ENCODE peak calls at places on chromosomes 5 and 9, in nine cellular contexts. M is H1, Z is A549, W is WTC11, T is endothelial cell of umbilical vein, V is SK-N-SH, U is HepG2, R is K562, S is HCT116. C is an unnamed sample.

GRCh38 chr9:34451135-34451534 is 7.2 kb downstream of the FAM219A start:
- DNase-seq in Z (no peak), W (no peak), T (no peak), M (no peak), V (no peak), R (no peak), U (no peak), S (no peak), C (no peak)

GRCh38 chr9:19665146-19665863 is 123.5 kb downstream of the SLC24A2 start:
- DNase-seq in Z (no peak), M (no peak), V (no peak), U (no peak), W (no peak), R (no peak), T (no peak), S (no peak), C (no peak)

GRCh38 chr9:78892182-78892581 is 595.3 kb downstream of the PSAT1 start:
- DNase-seq in V (no peak), Z (no peak), W (no peak), U (no peak), S (no peak), M (no peak), T (no peak), R (no peak), C (no peak)

GRCh38 chr5:168076561-168076991 is 214.9 kb upstream of the WWC1 start:
- DNase-seq in M (peak), S (peak), V (peak), W (peak), Z (peak), T (no peak), R (peak), U (peak), C (peak)

GRCh38 chr9:99466787-99467186 is 244.7 kb downstream of the SEC61B start:
- DNase-seq in U (peak), S (no peak), W (no peak), Z (no peak), M (no peak), T (no peak), R (no peak), V (no peak), C (no peak)

GRCh38 chr9:28720746-28721145 is 1147.5 kb upstream of the C9orf72 start:
- DNase-seq in S (no peak), V (no peak), T (no peak), M (no peak), W (no peak), R (no peak), Z (no peak), U (no peak), C (no peak)

GRCh38 chr9:17269799-17270198 is 135.0 kb downstream of the CNTLN start:
- DNase-seq in W (no peak), M (no peak), S (no peak), V (no peak), U (no peak), R (no peak), Z (no peak), T (no peak), C (no peak)

GRCh38 chr9:135920973-135921585 is 13.7 kb upstream of the CAMSAP1 start:
- DNase-seq in W (no peak), Z (no peak), T (no peak), U (no peak), M (no peak), S (no peak), V (no peak), R (no peak), C (no peak)

GRCh38 chr5:172743112-172743959 is 27.7 kb downstream of the DUSP1 start:
- DNase-seq in T (peak), Z (no peak), W (no peak), V (no peak), S (no peak), U (no peak), M (no peak), R (no peak), C (no peak)

GRCh38 chr9:77455312-77455927 is 192.7 kb downstream of the GNA14 start:
- DNase-seq in M (peak), V (no peak), T (peak), R (peak), S (peak), Z (peak), W (peak), U (peak), C (peak)

GRCh38 chr5:584846-585245 is 27.3 kb upstream of the CEP72 start:
- DNase-seq in Z (no peak), W (no peak), U (no peak), R (no peak), M (no peak), S (no peak), V (no peak), T (no peak), C (no peak)

GRCh38 chr5:109275919-109276318 is 133.9 kb downstream of the PJA2 start:
- DNase-seq in W (no peak), V (no peak), R (no peak), U (no peak), T (no peak), S (no peak), Z (no peak), M (no peak), C (no peak)

GRCh38 chr9:87141124-87141523 is 193.8 kb upstream of the GAS1 start:
- DNase-seq in T (no peak), R (no peak), V (no peak), M (no peak), W (no peak), Z (no peak), U (no peak), S (no peak), C (no peak)

GRCh38 chr5:137282216-137282615 is 216.9 kb downstream of the SPOCK1 start:
- DNase-seq in U (no peak), V (no peak), S (no peak), T (peak), R (peak), Z (peak), M (no peak), W (no peak), C (no peak)

GRCh38 chr9:107019216-107019615 is 156.2 kb downstream of the ZNF462 start:
- DNase-seq in V (no peak), U (no peak), S (no peak), Z (no peak), M (no peak), R (no peak), W (no peak), T (no peak), C (no peak)

GRCh38 chr5:72036951-72037350 is 70.3 kb upstream of the MAP1B start:
- DNase-seq in W (no peak), T (no peak), Z (no peak), M (no peak), R (no peak), U (no peak), S (no peak), V (no peak), C (no peak)

GRCh38 chr9:117189121-117189520 is 225.7 kb downstream of the ASTN2 start:
- DNase-seq in W (no peak), V (no peak), T (no peak), S (no peak), R (no peak), Z (no peak), M (no peak), U (no peak), C (no peak)

GRCh38 chr5:145937432-145938250 is 1.3 kb downstream of the SH3RF2 start:
- DNase-seq in U (peak), S (peak), W (peak), T (no peak), Z (peak), R (no peak), M (peak), V (peak), C (peak)

GRCh38 chr5:113156271-113156878 is 179.8 kb downstream of the DCP2 start:
- DNase-seq in M (peak), W (no peak), R (no peak), U (no peak), Z (no peak), S (no peak), V (no peak), T (no peak), C (no peak)

GRCh38 chr9:94086468-94086867 is 2.2 kb downstream of the PTPDC1 start:
- DNase-seq in V (peak), W (no peak), R (no peak), M (no peak), U (no peak), T (peak), S (peak), Z (no peak), C (no peak)

GRCh38 chr5:140327589-140327988 is 18.8 kb downstream of the HBEGF start:
- DNase-seq in M (no peak), U (peak), W (no peak), Z (no peak), T (peak), S (no peak), V (no peak), R (no peak), C (peak)

GRCh38 chr9:84538879-84539278 is 130.7 kb upstream of the NTRK2 start:
- DNase-seq in Z (no peak), V (no peak), W (no peak), M (no peak), S (no peak), R (no peak), U (no peak), T (no peak), C (no peak)

GRCh38 chr9:115207003-115207837 is 89.3 kb upstream of the TNC start:
- DNase-seq in R (no peak), U (no peak), T (no peak), S (no peak), W (no peak), M (no peak), V (no peak), Z (no peak), C (no peak)

GRCh38 chr9:115200711-115201505 is 83.0 kb upstream of the TNC start:
- DNase-seq in V (no peak), W (no peak), M (no peak), R (no peak), Z (no peak), U (no peak), T (no peak), S (no peak), C (no peak)

GRCh38 chr9:115202181-115202580 is 84.2 kb upstream of the TNC start:
- DNase-seq in M (no peak), V (no peak), R (no peak), T (no peak), U (no peak), W (no peak), S (no peak), Z (no peak), C (no peak)

GRCh38 chr9:115204827-115205506 is 87.0 kb upstream of the TNC start:
- DNase-seq in M (no peak), Z (peak), S (no peak), T (no peak), R (no peak), U (no peak), W (no peak), V (no peak), C (peak)

GRCh38 chr9:115202960-115203751 is 85.2 kb upstream of the TNC start:
- DNase-seq in T (no peak), V (peak), R (no peak), U (no peak), M (no peak), W (no peak), Z (no peak), S (no peak), C (no peak)
- TF ChIP-seq MAX in T (no peak), V (no peak), R (no peak), U (no peak), M (no peak), W (no peak), Z (no peak), S (no peak), C (no peak)

DNA sequence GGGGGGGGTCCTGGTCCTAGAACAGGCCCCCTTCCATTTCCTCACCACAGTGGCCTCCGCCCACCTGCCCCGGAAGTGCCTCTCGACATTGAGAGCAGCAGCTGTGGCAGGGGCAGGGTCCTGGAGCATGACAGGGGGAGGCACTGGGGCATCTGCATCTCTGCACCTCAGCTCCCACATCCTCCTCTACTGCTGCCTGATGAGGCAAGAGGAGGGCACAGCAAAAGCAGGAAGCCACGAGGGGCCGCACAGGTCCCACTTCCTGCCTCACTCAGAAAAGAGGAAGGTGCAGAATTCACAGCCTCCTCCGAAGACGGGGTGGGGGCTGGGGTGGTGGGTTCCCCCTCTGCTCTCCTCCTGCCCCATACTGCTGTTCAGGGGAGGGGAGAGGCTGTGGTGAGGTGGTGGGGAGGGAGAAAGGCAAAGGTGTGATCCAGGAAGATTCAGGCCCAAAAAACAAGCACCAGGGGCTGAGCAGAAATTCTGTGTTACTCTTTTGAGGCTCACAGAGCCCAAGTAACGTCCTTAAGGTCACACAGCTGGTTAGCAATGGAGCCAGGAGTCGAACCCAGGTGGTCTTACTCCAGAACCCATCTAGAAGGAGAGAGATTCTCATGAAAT is 14.7 kb downstream of the AKNA start:
- DNase-seq in M (no peak), R (no peak), T (no peak), U (no peak), W (no peak), V (no peak), Z (no peak), S (no peak), C (peak)
- TF ChIP-seq MAX in M (no peak), R (peak), T (no peak), U (no peak), W (no peak), V (no peak), Z (no peak), S (no peak), C (peak)

GRCh38 chr5:92838253-92838652 is 742.8 kb downstream of the NR2F1-AS1 start:
- DNase-seq in M (no peak), T (no peak), U (peak), R (no peak), S (peak), Z (peak), V (no peak), W (no peak), C (no peak)
- TF ChIP-seq MAX in M (no peak), T (no peak), U (no peak), R (no peak), S (no peak), Z (no peak), V (no peak), W (no peak), C (no peak)

DNA sequence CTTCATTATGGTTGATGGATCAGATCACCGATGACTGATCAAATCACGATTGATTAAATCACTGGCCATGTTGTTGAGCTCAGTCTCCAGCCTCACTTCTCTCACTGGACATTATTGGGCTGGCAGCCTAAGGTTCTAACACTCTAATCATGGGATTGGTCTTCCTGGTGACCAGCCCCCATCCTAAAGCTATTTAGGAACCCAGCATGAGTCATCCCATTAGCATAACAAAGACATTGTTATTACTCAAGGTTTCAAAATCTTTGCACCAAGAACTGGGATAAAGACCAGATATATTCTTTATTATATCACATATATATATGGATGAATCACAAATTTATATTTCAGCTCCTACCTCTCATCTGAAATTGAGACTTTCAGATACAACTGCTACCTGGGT is 272.1 kb upstream of the IL12B start:
- DNase-seq in Z (no peak), R (no peak), M (no peak), W (no peak), U (no peak), V (no peak), T (no peak), S (no peak), C (no peak)
- TF ChIP-seq MAX in Z (no peak), R (no peak), M (no peak), W (no peak), U (no peak), V (no peak), T (no peak), S (no peak), C (no peak)

DNA sequence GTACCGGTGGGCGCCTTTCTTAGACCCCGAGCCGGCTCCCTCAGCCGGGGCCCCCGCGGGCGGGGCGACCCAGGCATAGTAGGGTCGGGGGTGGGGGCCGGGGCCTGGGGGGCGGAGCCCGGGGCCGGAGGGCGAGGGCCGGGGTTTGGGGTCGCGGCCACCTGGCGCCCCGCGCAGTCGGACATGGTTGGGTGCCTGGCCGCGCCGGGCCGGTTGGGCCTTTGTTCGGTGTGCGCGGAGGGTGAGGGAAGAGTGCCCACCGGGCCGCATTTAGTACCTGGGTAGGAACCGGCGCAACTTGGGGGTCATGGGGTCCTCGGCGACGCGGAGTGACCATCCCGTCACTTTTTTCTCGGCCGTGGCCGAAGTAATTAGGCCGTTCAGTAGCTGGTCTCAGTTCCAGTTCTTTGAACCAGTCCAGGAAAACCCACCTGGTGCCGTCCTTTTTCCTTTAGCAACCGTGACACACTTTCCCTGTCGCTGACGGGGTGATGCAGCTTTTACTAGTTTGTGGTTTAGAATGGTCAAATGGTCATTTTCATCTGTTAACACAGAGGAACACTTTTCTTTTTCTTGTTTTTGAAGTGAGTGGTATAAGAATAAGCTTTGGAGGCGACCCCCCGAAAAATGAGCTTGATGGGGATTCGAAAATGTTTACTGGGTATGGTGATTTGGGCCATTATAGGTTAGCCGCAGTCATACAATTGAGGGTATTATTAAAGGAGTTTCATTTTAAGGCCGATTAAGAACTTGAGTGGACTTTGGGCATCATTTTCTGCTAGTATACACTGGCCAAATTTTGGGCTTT is 555 bp downstream of the CKS2 start:
- DNase-seq in Z (no peak), T (peak), V (peak), U (no peak), S (no peak), W (no peak), M (no peak), R (no peak), C (peak)
- TF ChIP-seq MAX in Z (no peak), T (no peak), V (no peak), U (no peak), S (no peak), W (no peak), M (no peak), R (no peak), C (no peak)

GRCh38 chr5:50435131-50435530 is 6.0 kb downstream of the EMB start:
- DNase-seq in M (no peak), Z (no peak), W (no peak), U (no peak), R (no peak), S (no peak), T (no peak), V (no peak), C (no peak)

GRCh38 chr5:50440651-50441478 is at the start of gene EMB:
- DNase-seq in U (no peak), Z (peak), M (peak), W (peak), S (peak), T (no peak), V (peak), R (no peak), C (peak)

GRCh38 chr5:50441479-50441815 is 359 bp upstream of the EMB start:
- DNase-seq in U (no peak), R (no peak), M (no peak), Z (no peak), T (no peak), V (no peak), S (no peak), W (no peak), C (no peak)

DNA sequence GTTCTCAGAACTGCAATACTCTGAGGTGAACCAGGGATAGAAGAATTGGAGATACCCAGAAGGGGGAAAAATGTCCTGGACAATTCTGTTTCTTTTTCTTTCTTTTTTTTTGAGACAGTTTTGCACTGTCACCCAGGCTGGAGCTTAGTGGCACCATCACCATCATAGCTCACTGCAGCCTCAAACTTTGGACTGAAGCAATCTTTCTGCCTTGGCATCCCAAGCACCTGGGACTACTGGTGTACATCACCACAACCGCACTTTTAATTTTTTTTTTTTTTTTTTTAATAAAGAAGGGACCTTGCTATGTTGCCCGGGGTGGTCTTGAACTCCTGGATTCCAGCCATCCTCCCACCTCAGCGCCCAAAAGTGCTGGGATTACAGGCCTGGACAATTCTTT is 1.9 kb downstream of the EMB start:
- DNase-seq in R (no peak), U (no peak), Z (no peak), M (no peak), W (no peak), V (no peak), T (no peak), S (no peak), C (no peak)
- TF ChIP-seq MAX in R (no peak), U (no peak), Z (no peak), M (no peak), W (no peak), V (no peak), T (no peak), S (no peak), C (no peak)

DNA sequence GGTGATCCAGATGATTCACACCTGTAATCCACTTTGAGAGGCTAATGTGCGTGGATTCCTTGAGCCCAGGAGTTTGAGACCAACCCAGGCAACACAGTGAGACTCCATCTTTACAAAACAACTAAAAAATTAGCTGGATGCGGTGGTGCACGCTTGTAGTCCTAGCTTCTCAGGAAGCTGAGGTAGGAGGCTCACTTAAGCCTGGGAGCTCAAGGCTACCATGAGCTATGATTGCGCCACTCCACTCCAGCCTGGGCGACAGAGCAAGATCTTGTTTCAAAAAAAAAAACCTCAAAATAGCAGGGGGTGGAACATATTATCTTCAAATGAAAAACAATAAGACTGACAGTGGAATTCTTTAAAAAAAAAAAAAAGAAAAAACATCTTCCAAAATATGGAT is 59.0 kb downstream of the PCDHGC5 start:
- DNase-seq in S (no peak), W (no peak), M (no peak), R (no peak), Z (no peak), T (no peak), U (no peak), V (no peak), C (peak)
- TF ChIP-seq MAX in S (no peak), W (no peak), M (no peak), R (no peak), Z (no peak), T (no peak), U (no peak), V (no peak), C (no peak)

C was measured in NB4.